ENCODE peak calls at places on chromosomes 1 and 21, in five cellular contexts. One of them, this sample, is unnamed.

GRCh38 chr1:91744973-91745648 is 140.8 kb downstream of the TGFBR3 start:
- DNase-seq in prostate gland: peak; percentile 67
- DNase-seq in vagina: peak; percentile 95
- DNase-seq in body of pancreas: peak; percentile 67
- DNase-seq in IMR-90: no peak
- DNase-seq in this sample: peak; percentile 70

GRCh38 chr1:70966018-70966638 is 81.5 kb downstream of the PTGER3 start:
- DNase-seq in prostate gland: no peak
- DNase-seq in vagina: no peak
- DNase-seq in body of pancreas: no peak
- DNase-seq in IMR-90: peak; percentile 0
- DNase-seq in this sample: no peak

GRCh38 chr21:43799301-43799840 is 10.0 kb downstream of the RRP1 start:
- DNase-seq in prostate gland: no peak
- DNase-seq in vagina: no peak
- DNase-seq in body of pancreas: no peak
- DNase-seq in IMR-90: no peak
- DNase-seq in this sample: no peak

GRCh38 chr1:91092503-91092902 is 70.7 kb upstream of the ZNF644 start:
- DNase-seq in prostate gland: no peak
- DNase-seq in vagina: no peak
- DNase-seq in body of pancreas: no peak
- DNase-seq in IMR-90: no peak
- DNase-seq in this sample: no peak

GRCh38 chr1:1758059-1758621 is 20.1 kb downstream of the NADK start:
- DNase-seq in prostate gland: no peak
- DNase-seq in vagina: no peak
- DNase-seq in body of pancreas: no peak
- DNase-seq in IMR-90: no peak
- DNase-seq in this sample: no peak

GRCh38 chr1:19070891-19071621 is 114.6 kb upstream of the IFFO2 start:
- DNase-seq in prostate gland: no peak
- DNase-seq in vagina: no peak
- DNase-seq in body of pancreas: no peak
- DNase-seq in IMR-90: no peak
- DNase-seq in this sample: no peak

GRCh38 chr1:4977701-4978100 is 323.3 kb downstream of the AJAP1 start:
- DNase-seq in prostate gland: no peak
- DNase-seq in vagina: no peak
- DNase-seq in body of pancreas: peak; percentile 74
- DNase-seq in IMR-90: no peak
- DNase-seq in this sample: no peak

GRCh38 chr1:17136936-17137335 is 17.7 kb upstream of the PADI2 start:
- DNase-seq in prostate gland: no peak
- DNase-seq in vagina: no peak
- DNase-seq in body of pancreas: no peak
- DNase-seq in IMR-90: no peak
- DNase-seq in this sample: no peak

GRCh38 chr1:173862769-173863223 is 5.0 kb downstream of the GAS5 start:
- DNase-seq in prostate gland: no peak
- DNase-seq in vagina: no peak
- DNase-seq in body of pancreas: no peak
- DNase-seq in IMR-90: no peak
- DNase-seq in this sample: no peak

GRCh38 chr1:158952416-158952815 is 21.1 kb downstream of the PYHIN1 start:
- DNase-seq in prostate gland: no peak
- DNase-seq in vagina: no peak
- DNase-seq in body of pancreas: no peak
- DNase-seq in IMR-90: no peak
- DNase-seq in this sample: no peak

GRCh38 chr1:210098376-210098775 is 134.2 kb upstream of the SERTAD4 start:
- DNase-seq in prostate gland: no peak
- DNase-seq in vagina: no peak
- DNase-seq in body of pancreas: no peak
- DNase-seq in IMR-90: no peak
- DNase-seq in this sample: no peak

GRCh38 chr21:37367758-37368535 is 1.4 kb downstream of the DYRK1A start:
- DNase-seq in prostate gland: peak; percentile 12
- DNase-seq in vagina: no peak
- DNase-seq in body of pancreas: peak; percentile 33
- DNase-seq in IMR-90: peak; percentile 35
- DNase-seq in this sample: peak; percentile 45

GRCh38 chr1:119453021-119453420 is 38.1 kb downstream of the HSD3B2 start:
- DNase-seq in prostate gland: no peak
- DNase-seq in vagina: no peak
- DNase-seq in body of pancreas: no peak
- DNase-seq in IMR-90: peak; percentile 10
- DNase-seq in this sample: no peak

GRCh38 chr1:184838374-184838995 is 83.8 kb upstream of the EDEM3 start:
- DNase-seq in prostate gland: peak; percentile 73
- DNase-seq in vagina: peak; percentile 94
- DNase-seq in body of pancreas: peak; percentile 54
- DNase-seq in IMR-90: peak; percentile 95
- DNase-seq in this sample: peak; percentile 80

GRCh38 chr1:20633190-20634064 is at the start of gene PINK1:
- DNase-seq in prostate gland: peak; percentile 73
- DNase-seq in vagina: no peak
- DNase-seq in body of pancreas: peak; percentile 85
- DNase-seq in IMR-90: peak; percentile 53
- DNase-seq in this sample: peak; percentile 81

GRCh38 chr1:7702365-7702764 is 68.7 kb upstream of the VAMP3 start:
- DNase-seq in prostate gland: no peak
- DNase-seq in vagina: no peak
- DNase-seq in body of pancreas: no peak
- DNase-seq in IMR-90: no peak
- DNase-seq in this sample: no peak

GRCh38 chr1:11790880-11791715 is 14.7 kb downstream of the MTHFR start:
- DNase-seq in prostate gland: peak; percentile 83
- DNase-seq in vagina: peak; percentile 99
- DNase-seq in body of pancreas: peak; percentile 81
- DNase-seq in IMR-90: peak; percentile 95
- DNase-seq in this sample: peak; percentile 97

GRCh38 chr21:45817345-45817744 is 164.2 kb upstream of the COL6A1 start:
- DNase-seq in prostate gland: no peak
- DNase-seq in vagina: peak; percentile 67
- DNase-seq in body of pancreas: no peak
- DNase-seq in IMR-90: no peak
- DNase-seq in this sample: no peak

GRCh38 chr1:52707927-52708655 is 9.9 kb upstream of the COA7 start:
- DNase-seq in prostate gland: no peak
- DNase-seq in vagina: no peak
- DNase-seq in body of pancreas: no peak
- DNase-seq in IMR-90: peak; percentile 84
- DNase-seq in this sample: no peak

GRCh38 chr1:25023826-25024225 is 93.8 kb upstream of the RUNX3 start:
- DNase-seq in prostate gland: no peak
- DNase-seq in vagina: no peak
- DNase-seq in body of pancreas: no peak
- DNase-seq in IMR-90: no peak
- DNase-seq in this sample: no peak

GRCh38 chr21:41812679-41813078 is 45.8 kb upstream of the RIPK4 start:
- DNase-seq in prostate gland: no peak
- DNase-seq in vagina: no peak
- DNase-seq in body of pancreas: no peak
- DNase-seq in IMR-90: no peak
- DNase-seq in this sample: no peak

GRCh38 chr1:214660900-214661299 is 57.9 kb downstream of the CENPF start:
- DNase-seq in prostate gland: no peak
- DNase-seq in vagina: no peak
- DNase-seq in body of pancreas: peak; percentile 57
- DNase-seq in IMR-90: peak; percentile 96
- DNase-seq in this sample: no peak

GRCh38 chr1:212688338-212689047 is 11.1 kb downstream of the BATF3 start:
- DNase-seq in prostate gland: no peak
- DNase-seq in vagina: peak; percentile 32
- DNase-seq in body of pancreas: no peak
- DNase-seq in IMR-90: peak; percentile 59
- DNase-seq in this sample: no peak

GRCh38 chr1:157566484-157567300 is 14.4 kb upstream of the FCRL5 start:
- DNase-seq in prostate gland: no peak
- DNase-seq in vagina: no peak
- DNase-seq in body of pancreas: no peak
- DNase-seq in IMR-90: no peak
- DNase-seq in this sample: no peak

GRCh38 chr1:206933333-206933945 is 11.7 kb upstream of the FCMR start:
- DNase-seq in prostate gland: no peak
- DNase-seq in vagina: no peak
- DNase-seq in body of pancreas: peak; percentile 58
- DNase-seq in IMR-90: no peak
- DNase-seq in this sample: no peak

GRCh38 chr1:229230136-229230892 is 40.6 kb upstream of the RAB4A start:
- DNase-seq in prostate gland: no peak
- DNase-seq in vagina: no peak
- DNase-seq in body of pancreas: peak; percentile 14
- DNase-seq in IMR-90: no peak
- DNase-seq in this sample: no peak

GRCh38 chr1:38728176-38728908 is 131.2 kb downstream of the RRAGC start:
- DNase-seq in prostate gland: no peak
- DNase-seq in vagina: no peak
- DNase-seq in body of pancreas: peak; percentile 10
- DNase-seq in IMR-90: peak; percentile 68
- DNase-seq in this sample: no peak

GRCh38 chr1:29236743-29236992 is 346 bp downstream of the PTPRU start:
- DNase-seq in prostate gland: no peak
- DNase-seq in vagina: no peak
- DNase-seq in body of pancreas: no peak
- DNase-seq in IMR-90: no peak
- DNase-seq in this sample: no peak

GRCh38 chr1:64476251-64476952 is 6.5 kb downstream of the CACHD1 start:
- DNase-seq in prostate gland: no peak
- DNase-seq in vagina: no peak
- DNase-seq in body of pancreas: no peak
- DNase-seq in IMR-90: peak; percentile 87
- DNase-seq in this sample: no peak

GRCh38 chr1:78240755-78241154 is 195.0 kb downstream of the GIPC2 start:
- DNase-seq in prostate gland: no peak
- DNase-seq in vagina: no peak
- DNase-seq in body of pancreas: no peak
- DNase-seq in IMR-90: peak; percentile 26
- DNase-seq in this sample: no peak

GRCh38 chr1:225653463-225654276 is 747 bp upstream of the ENAH start:
- DNase-seq in prostate gland: peak; percentile 65
- DNase-seq in vagina: no peak
- DNase-seq in body of pancreas: peak; percentile 77
- DNase-seq in IMR-90: peak; percentile 73
- DNase-seq in this sample: peak; percentile 66

GRCh38 chr1:225654277-225654597 is 1.3 kb upstream of the ENAH start:
- DNase-seq in prostate gland: no peak
- DNase-seq in vagina: no peak
- DNase-seq in body of pancreas: no peak
- DNase-seq in IMR-90: no peak
- DNase-seq in this sample: no peak

GRCh38 chr1:225657462-225657989 is 4.6 kb upstream of the ENAH start:
- DNase-seq in prostate gland: peak; percentile 71
- DNase-seq in vagina: no peak
- DNase-seq in body of pancreas: no peak
- DNase-seq in IMR-90: peak; percentile 89
- DNase-seq in this sample: no peak

GRCh38 chr1:225654688-225655508 is 2.0 kb upstream of the ENAH start:
- DNase-seq in prostate gland: no peak
- DNase-seq in vagina: no peak
- DNase-seq in body of pancreas: no peak
- DNase-seq in IMR-90: no peak
- DNase-seq in this sample: peak; percentile 45

GRCh38 chr1:225655509-225656258 is 2.8 kb upstream of the ENAH start:
- DNase-seq in prostate gland: peak; percentile 41
- DNase-seq in vagina: no peak
- DNase-seq in body of pancreas: peak; percentile 73
- DNase-seq in IMR-90: peak; percentile 98
- DNase-seq in this sample: peak; percentile 38
- TF ChIP-seq POLR2A in prostate gland: no peak
- TF ChIP-seq POLR2A in vagina: no peak
- TF ChIP-seq POLR2A in body of pancreas: no peak
- TF ChIP-seq POLR2A in IMR-90: peak; percentile 58
- TF ChIP-seq POLR2A in this sample: no peak

GRCh38 chr1:192462630-192463029 is 112.9 kb upstream of the RGS1 start:
- DNase-seq in prostate gland: no peak
- DNase-seq in vagina: no peak
- DNase-seq in body of pancreas: no peak
- DNase-seq in IMR-90: no peak
- DNase-seq in this sample: no peak
- TF ChIP-seq CTCF in prostate gland: no peak
- TF ChIP-seq CTCF in vagina: no peak
- TF ChIP-seq CTCF in body of pancreas: no peak
- TF ChIP-seq CTCF in IMR-90: no peak
- TF ChIP-seq CTCF in this sample: no peak

DNA sequence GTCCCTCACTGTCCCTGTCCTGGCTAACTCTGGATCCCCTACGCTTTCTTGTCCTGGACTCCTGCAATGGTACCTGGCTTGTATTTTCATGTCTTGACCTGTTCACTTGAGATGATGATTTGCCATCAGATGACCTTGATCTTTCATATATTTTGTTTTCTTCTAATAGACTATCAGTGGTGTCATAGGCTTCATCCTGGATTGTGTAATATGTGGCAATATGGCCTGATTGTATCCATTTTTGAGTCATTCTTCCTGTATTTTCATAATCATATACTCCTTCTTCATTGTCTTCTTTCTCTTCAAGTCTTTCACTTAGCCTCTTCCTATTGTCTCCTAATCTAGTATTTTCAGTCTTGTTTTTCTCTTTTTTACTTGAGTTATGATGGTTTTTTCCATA is 11.1 kb downstream of the FLG start:
- DNase-seq in prostate gland: no peak
- DNase-seq in vagina: no peak
- DNase-seq in body of pancreas: no peak
- DNase-seq in IMR-90: no peak
- DNase-seq in this sample: no peak
- H3K9me3 ChIP-seq in prostate gland: no peaks in the 10 kb centered on the region
- H3K9me3 ChIP-seq in vagina: no peaks in the 10 kb centered on the region
- H3K9me3 ChIP-seq in body of pancreas: no peaks in the 10 kb centered on the region
- H3K9me3 ChIP-seq in IMR-90: peaks cover 15% of the 10 kb centered on the region
- H3K9me3 ChIP-seq in this sample: no peaks in the 10 kb centered on the region

GRCh38 chr1:208896768-208897167 is 652.6 kb upstream of the PLXNA2 start:
- DNase-seq in prostate gland: no peak
- DNase-seq in vagina: no peak
- DNase-seq in body of pancreas: no peak
- DNase-seq in IMR-90: no peak
- DNase-seq in this sample: no peak

GRCh38 chr1:208899438-208899837 is 655.3 kb upstream of the PLXNA2 start:
- DNase-seq in prostate gland: no peak
- DNase-seq in vagina: no peak
- DNase-seq in body of pancreas: no peak
- DNase-seq in IMR-90: no peak
- DNase-seq in this sample: no peak

GRCh38 chr1:208895820-208896219 is 651.6 kb upstream of the PLXNA2 start:
- DNase-seq in prostate gland: no peak
- DNase-seq in vagina: no peak
- DNase-seq in body of pancreas: no peak
- DNase-seq in IMR-90: no peak
- DNase-seq in this sample: no peak

DNA sequence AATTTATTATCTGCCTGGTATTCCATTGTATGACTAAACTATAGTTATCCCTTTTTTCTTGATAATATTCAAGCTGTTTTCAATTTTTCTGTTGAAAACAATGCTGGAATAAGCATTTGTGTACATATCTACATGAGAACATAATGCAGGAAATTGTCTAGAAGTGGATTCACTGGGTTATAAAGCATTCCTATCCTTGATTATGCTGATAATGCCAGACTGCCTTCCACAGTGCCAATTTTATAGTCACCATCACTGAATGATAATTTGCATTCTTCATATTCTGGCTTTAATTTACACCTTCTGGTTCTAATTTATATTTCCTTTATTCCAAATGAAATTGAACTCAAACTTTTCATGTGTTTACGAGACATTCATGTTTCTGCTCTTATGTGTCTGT is 651.0 kb upstream of the PLXNA2 start:
- DNase-seq in prostate gland: no peak
- DNase-seq in vagina: no peak
- DNase-seq in body of pancreas: no peak
- DNase-seq in IMR-90: no peak
- DNase-seq in this sample: no peak
- TF ChIP-seq POLR2A in prostate gland: no peak
- TF ChIP-seq POLR2A in vagina: no peak
- TF ChIP-seq POLR2A in body of pancreas: no peak
- TF ChIP-seq POLR2A in IMR-90: no peak
- TF ChIP-seq POLR2A in this sample: no peak